ENCODE peak calls at places on chromosomes 6 and 20, in eight cellular contexts. L, M, D, A, N, Z, I and T are unnamed samples.

GRCh38 chr6:106334646-106335448 is 9.3 kb upstream of the ATG5 start:
- DNase-seq in L (peak; percentile 33), M (no peak), D (peak; percentile 42), A (no peak), N (peak; percentile 63), Z (peak; percentile 13), I (peak; percentile 37), T (peak; percentile 5)

GRCh38 chr20:32052090-32052791 is at the start of gene HCK:
- DNase-seq in L (peak; percentile 21), M (peak; percentile 78), D (no peak), A (no peak), N (peak; percentile 21), Z (no peak), I (no peak), T (no peak)

GRCh38 chr6:31870385-31870921 is 7.8 kb upstream of the NEU1 start:
- DNase-seq in L (no peak), M (no peak), D (no peak), A (no peak), N (no peak), Z (no peak), I (no peak), T (no peak)

GRCh38 chr20:20095114-20095872 is 43.0 kb downstream of the CFAP61 start:
- DNase-seq in L (no peak), M (no peak), D (no peak), A (no peak), N (no peak), Z (no peak), I (no peak), T (no peak)

GRCh38 chr6:108757357-108757756 is 90.9 kb upstream of the ARMC2 start:
- DNase-seq in L (no peak), M (no peak), D (no peak), A (no peak), N (no peak), Z (no peak), I (no peak), T (no peak)

GRCh38 chr20:62655291-62656204 is 13.2 kb downstream of the SLCO4A1 start:
- DNase-seq in L (no peak), M (no peak), D (no peak), A (no peak), N (no peak), Z (no peak), I (no peak), T (no peak)

GRCh38 chr20:275791-276190 is 14.8 kb downstream of the C20orf96 start:
- DNase-seq in L (no peak), M (no peak), D (no peak), A (no peak), N (no peak), Z (no peak), I (no peak), T (no peak)

GRCh38 chr6:71194730-71195129 is 93.9 kb upstream of the OGFRL1 start:
- DNase-seq in L (no peak), M (no peak), D (peak; percentile 62), A (no peak), N (no peak), Z (no peak), I (no peak), T (no peak)

GRCh38 chr6:38673397-38674165 is 29.4 kb downstream of the GLO1 start:
- DNase-seq in L (peak; percentile 25), M (no peak), D (no peak), A (no peak), N (no peak), Z (no peak), I (no peak), T (no peak)

GRCh38 chr20:49418832-49419231 is 63.6 kb downstream of the KCNB1 start:
- DNase-seq in L (no peak), M (no peak), D (no peak), A (no peak), N (no peak), Z (no peak), I (no peak), T (no peak)

GRCh38 chr20:57464642-57465211 is 60.2 kb downstream of the CTCFL start:
- DNase-seq in L (no peak), M (peak; percentile 57), D (peak; percentile 82), A (no peak), N (no peak), Z (no peak), I (no peak), T (no peak)

GRCh38 chr20:43843096-43843964 is 71.3 kb upstream of the TOX2 start:
- DNase-seq in L (no peak), M (no peak), D (peak; percentile 66), A (no peak), N (no peak), Z (no peak), I (no peak), T (no peak)

GRCh38 chr20:40962733-40963504 is 65.7 kb upstream of the TOP1 start:
- DNase-seq in L (peak; percentile 79), M (peak; percentile 77), D (peak; percentile 95), A (peak; percentile 81), N (peak; percentile 85), Z (peak; percentile 67), I (peak; percentile 41), T (peak; percentile 29)